ENCODE peak calls at places on chromosomes 1 and 21, in ten cellular contexts. K is CD4-positive, CD25-positive, alpha-beta regulatory T cell; G is naive thymus-derived CD4-positive, alpha-beta T cell; R is tibial artery; V is upper lobe of right lung; B is CD8-positive, alpha-beta memory T cell; O is right lobe of liver; J is small intestine; S is astrocyte; Z is A549. A is an unnamed sample. For H3K4me1, the result is how much of the 10 kb centered on the place peaks cover.

GRCh38 chr1:188237573-188238353 is 1409.0 kb downstream of the PLA2G4A start:
- DNase-seq in K (no peak), G (no peak), R (no peak), V (no peak), B (no peak), O (no peak), J (no peak), S (peak), Z (peak), A (no peak)

GRCh38 chr1:156697481-156697880 is 7.9 kb downstream of the CRABP2 start:
- DNase-seq in K (no peak), G (no peak), R (no peak), V (no peak), B (no peak), O (no peak), J (no peak), S (no peak), Z (no peak), A (no peak)

GRCh38 chr1:116855788-116856187 is 53.9 kb upstream of the PTGFRN start:
- DNase-seq in K (no peak), G (no peak), R (no peak), V (no peak), B (no peak), O (no peak), J (no peak), S (peak), Z (no peak), A (no peak)

GRCh38 chr1:39900662-39901485 is 843 bp downstream of the MYCL start:
- DNase-seq in K (no peak), G (no peak), R (peak), V (peak), B (no peak), O (peak), J (peak), S (peak), Z (no peak), A (peak)

GRCh38 chr1:32195972-32196823 is 4.2 kb upstream of the CCDC28B start:
- DNase-seq in K (peak), G (no peak), R (no peak), V (no peak), B (no peak), O (no peak), J (no peak), S (no peak), Z (no peak), A (peak)

GRCh38 chr1:205279986-205280385 is 41.6 kb downstream of the NUAK2 start:
- DNase-seq in K (peak), G (no peak), R (no peak), V (no peak), B (no peak), O (no peak), J (peak), S (no peak), Z (no peak), A (no peak)

GRCh38 chr1:112247036-112247597 is 148.9 kb upstream of the CTTNBP2NL start:
- DNase-seq in K (no peak), G (no peak), R (no peak), V (no peak), B (no peak), O (no peak), J (peak), S (no peak), Z (no peak), A (no peak)

GRCh38 chr21:44353200-44353970 is at the start of gene TRPM2:
- DNase-seq in K (peak), G (no peak), R (no peak), V (peak), B (no peak), O (peak), J (peak), S (no peak), Z (no peak), A (peak)

GRCh38 chr1:46137901-46138300 is 5.5 kb upstream of the PIK3R3 start:
- DNase-seq in K (no peak), G (no peak), R (no peak), V (no peak), B (no peak), O (no peak), J (no peak), S (peak), Z (no peak), A (no peak)

GRCh38 chr21:27462786-27463185 is 495.9 kb upstream of the ADAMTS5 start:
- DNase-seq in K (no peak), G (no peak), R (no peak), V (no peak), B (no peak), O (no peak), J (no peak), S (no peak), Z (no peak), A (no peak)

GRCh38 chr1:98210563-98210962 is 289.7 kb upstream of the DPYD start:
- DNase-seq in K (no peak), G (no peak), R (no peak), V (no peak), B (no peak), O (no peak), J (no peak), S (no peak), Z (no peak), A (no peak)

GRCh38 chr21:44059710-44060109 is 47.5 kb upstream of the PWP2 start:
- DNase-seq in K (no peak), G (no peak), R (no peak), V (no peak), B (no peak), O (no peak), J (no peak), S (no peak), Z (no peak), A (no peak)

GRCh38 chr1:146032613-146033219 is 11.2 kb upstream of the HJV start:
- DNase-seq in K (peak), G (no peak), R (no peak), V (no peak), B (no peak), O (no peak), J (peak), S (peak), Z (peak), A (no peak)

GRCh38 chr1:13699510-13699909 is 478 bp upstream of the PRDM2 start:
- DNase-seq in K (peak), G (no peak), R (no peak), V (no peak), B (no peak), O (no peak), J (peak), S (peak), Z (peak), A (no peak)

GRCh38 chr1:204885288-204885711 is 14.6 kb downstream of the NFASC start:
- DNase-seq in K (no peak), G (no peak), R (no peak), V (no peak), B (no peak), O (peak), J (peak), S (peak), Z (no peak), A (no peak)

GRCh38 chr21:46066843-46067331 is 31.0 kb upstream of the COL6A2 start:
- DNase-seq in K (no peak), G (no peak), R (peak), V (peak), B (no peak), O (no peak), J (no peak), S (peak), Z (no peak), A (no peak)

GRCh38 chr21:44520326-44521300 is 19.4 kb downstream of the KRTAP10-1 start:
- DNase-seq in K (no peak), G (no peak), R (peak), V (peak), B (no peak), O (no peak), J (no peak), S (no peak), Z (no peak), A (no peak)

GRCh38 chr1:16218014-16218673 is 5.7 kb upstream of the ARHGEF19 start:
- DNase-seq in K (no peak), G (no peak), R (no peak), V (peak), B (no peak), O (no peak), J (peak), S (no peak), Z (no peak), A (no peak)

GRCh38 chr1:108357802-108358201 is 92.3 kb upstream of the NBPF6 start:
- DNase-seq in K (no peak), G (no peak), R (no peak), V (no peak), B (no peak), O (no peak), J (no peak), S (no peak), Z (no peak), A (no peak)

GRCh38 chr21:20641251-20641650 is 357.0 kb upstream of the NCAM2 start:
- DNase-seq in K (no peak), G (no peak), R (no peak), V (no peak), B (no peak), O (no peak), J (no peak), S (no peak), Z (no peak), A (no peak)

GRCh38 chr1:245079021-245079609 is 75.7 kb upstream of the KIF26B start:
- DNase-seq in K (peak), G (no peak), R (no peak), V (no peak), B (no peak), O (no peak), J (no peak), S (peak), Z (peak), A (no peak)

GRCh38 chr1:239253032-239253431 is 133.3 kb upstream of the CHRM3 start:
- DNase-seq in K (no peak), G (no peak), R (no peak), V (no peak), B (no peak), O (no peak), J (no peak), S (peak), Z (peak), A (no peak)

GRCh38 chr1:201686709-201687455 is 142.1 kb upstream of the IPO9 start:
- DNase-seq in K (no peak), G (no peak), R (no peak), V (no peak), B (no peak), O (no peak), J (peak), S (no peak), Z (peak), A (no peak)

GRCh38 chr21:36288651-36289243 is 31.2 kb upstream of the MORC3 start:
- DNase-seq in K (peak), G (peak), R (no peak), V (no peak), B (no peak), O (no peak), J (no peak), S (peak), Z (no peak), A (peak)

GRCh38 chr1:234620786-234621468 is 10.9 kb upstream of the IRF2BP2 start:
- DNase-seq in K (no peak), G (no peak), R (no peak), V (no peak), B (no peak), O (no peak), J (no peak), S (no peak), Z (no peak), A (no peak)

GRCh38 chr1:43994794-43995790 is 3.7 kb downstream of the CCDC24 start:
- DNase-seq in K (peak), G (no peak), R (no peak), V (no peak), B (no peak), O (no peak), J (peak), S (no peak), Z (peak), A (no peak)

GRCh38 chr1:12773438-12773837 is at the start of gene PRAMEF12:
- DNase-seq in K (no peak), G (no peak), R (no peak), V (no peak), B (no peak), O (no peak), J (no peak), S (no peak), Z (no peak), A (no peak)

GRCh38 chr1:8702121-8702520 is 115.3 kb downstream of the RERE start:
- DNase-seq in K (no peak), G (no peak), R (no peak), V (peak), B (no peak), O (no peak), J (peak), S (no peak), Z (peak), A (no peak)

GRCh38 chr1:179025975-179026812 is 500 bp downstream of the FAM20B start:
- DNase-seq in K (peak), G (peak), R (peak), V (peak), B (peak), O (peak), J (peak), S (peak), Z (peak), A (peak)

GRCh38 chr1:74933500-74933899 is 200.5 kb downstream of the TYW3 start:
- DNase-seq in K (no peak), G (no peak), R (no peak), V (no peak), B (no peak), O (no peak), J (no peak), S (no peak), Z (no peak), A (no peak)

GRCh38 chr1:164610528-164611222 is 51.7 kb downstream of the PBX1 start:
- DNase-seq in K (no peak), G (no peak), R (peak), V (no peak), B (no peak), O (no peak), J (no peak), S (no peak), Z (no peak), A (no peak)

GRCh38 chr1:46421739-46422138 is 27.6 kb downstream of the FAAH start:
- DNase-seq in K (no peak), G (no peak), R (no peak), V (no peak), B (no peak), O (no peak), J (no peak), S (no peak), Z (no peak), A (no peak)

GRCh38 chr1:211924256-211924655 is 93.7 kb upstream of the LPGAT1 start:
- DNase-seq in K (no peak), G (no peak), R (no peak), V (no peak), B (no peak), O (no peak), J (no peak), S (no peak), Z (no peak), A (no peak)

GRCh38 chr1:174768949-174769348 is 230.8 kb upstream of the CACYBP start:
- DNase-seq in K (no peak), G (no peak), R (no peak), V (no peak), B (no peak), O (no peak), J (no peak), S (no peak), Z (no peak), A (no peak)

GRCh38 chr21:35338881-35339632 is 290.0 kb upstream of the RUNX1 start:
- DNase-seq in K (no peak), G (no peak), R (no peak), V (no peak), B (no peak), O (no peak), J (no peak), S (no peak), Z (no peak), A (no peak)

GRCh38 chr1:232538224-232538942 is 91.5 kb downstream of the SIPA1L2 start:
- DNase-seq in K (no peak), G (no peak), R (no peak), V (no peak), B (no peak), O (no peak), J (no peak), S (peak), Z (peak), A (no peak)

GRCh38 chr21:15000076-15000475 is 64.7 kb downstream of the NRIP1 start:
- DNase-seq in K (no peak), G (no peak), R (no peak), V (no peak), B (no peak), O (no peak), J (no peak), S (peak), Z (no peak), A (no peak)

GRCh38 chr1:203146537-203146936 is 19.0 kb downstream of the ADORA1 start:
- DNase-seq in K (no peak), G (no peak), R (no peak), V (no peak), B (no peak), O (no peak), J (no peak), S (no peak), Z (no peak), A (no peak)
- H3K4me1 ChIP-seq in K (under half), G (under half), R (under half), V (under half), B (under half), O (under half), J (under half), S (under half), Z (under half), A (under half)

GRCh38 chr21:38489729-38490128 is 8.5 kb downstream of the ERG start:
- DNase-seq in K (no peak), G (no peak), R (no peak), V (no peak), B (no peak), O (no peak), J (no peak), S (no peak), Z (no peak), A (no peak)

GRCh38 chr21:38489283-38489677 is 9.0 kb downstream of the ERG start:
- DNase-seq in K (no peak), G (no peak), R (no peak), V (no peak), B (no peak), O (no peak), J (peak), S (no peak), Z (no peak), A (no peak)

GRCh38 chr21:38492002-38492401 is 6.3 kb downstream of the ERG start:
- DNase-seq in K (no peak), G (no peak), R (no peak), V (no peak), B (no peak), O (no peak), J (no peak), S (no peak), Z (no peak), A (no peak)

GRCh38 chr21:38491536-38491935 is 6.7 kb downstream of the ERG start:
- DNase-seq in K (no peak), G (no peak), R (no peak), V (no peak), B (no peak), O (no peak), J (no peak), S (no peak), Z (no peak), A (no peak)

DNA sequence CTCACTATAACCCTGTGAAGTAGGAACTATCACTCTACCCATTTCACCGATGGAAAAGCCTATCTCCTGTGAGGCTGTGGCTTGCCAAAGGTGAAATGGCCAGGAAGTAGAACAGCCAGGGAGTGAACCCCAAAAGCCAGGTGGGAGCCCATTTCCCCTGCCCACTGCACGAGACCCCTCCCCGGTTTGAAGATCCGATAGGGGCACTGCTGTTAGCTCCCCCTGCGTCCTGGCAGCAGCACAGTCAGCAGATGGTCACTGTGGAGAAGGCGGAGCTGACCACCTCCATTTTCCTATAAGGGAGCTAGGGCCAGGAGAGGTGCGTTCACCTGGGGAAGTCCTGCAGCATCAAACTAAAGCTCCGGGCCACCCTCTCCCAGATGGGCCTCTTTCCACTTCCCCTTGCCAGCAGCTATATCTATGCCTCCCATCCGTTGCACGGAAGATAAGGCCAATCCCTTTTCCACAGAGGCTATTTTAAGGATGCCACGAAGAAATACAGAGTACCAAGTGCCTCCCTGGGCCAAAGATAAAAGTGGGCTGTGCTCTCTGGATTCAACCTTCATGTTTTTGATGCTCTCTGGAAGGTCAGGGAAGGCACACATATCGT is 7.8 kb downstream of the ERG start:
- DNase-seq in K (no peak), G (no peak), R (no peak), V (no peak), B (no peak), O (no peak), J (no peak), S (no peak), Z (no peak), A (no peak)
- H3K4me1 ChIP-seq in K (under half), G (under half), R (under half), V (under half), B (under half), O (under half), J (under half), S (under half), Z (under half), A (under half)

GRCh38 chr1:86389315-86389714 is 6.8 kb downstream of the ODF2L start:
- DNase-seq in K (peak), G (peak), R (no peak), V (no peak), B (no peak), O (no peak), J (no peak), S (no peak), Z (no peak), A (no peak)
- H3K4me1 ChIP-seq in K (under half), G (under half), R (under half), V (under half), B (under half), O (under half), J (under half), S (under half), Z (under half), A (half or more)

GRCh38 chr1:59070607-59071006 is 226.3 kb upstream of the FGGY start:
- DNase-seq in K (no peak), G (no peak), R (no peak), V (no peak), B (no peak), O (no peak), J (no peak), S (no peak), Z (no peak), A (no peak)
- H3K4me1 ChIP-seq in K (under half), G (under half), R (under half), V (under half), B (under half), O (under half), J (under half), S (under half), Z (under half), A (under half)

GRCh38 chr1:30747028-30748008 is 10.3 kb downstream of the LAPTM5 start:
- DNase-seq in K (no peak), G (no peak), R (no peak), V (no peak), B (no peak), O (no peak), J (no peak), S (no peak), Z (no peak), A (no peak)

GRCh38 chr1:30749691-30750583 is 7.6 kb downstream of the LAPTM5 start:
- DNase-seq in K (peak), G (peak), R (no peak), V (no peak), B (peak), O (no peak), J (peak), S (no peak), Z (no peak), A (peak)

GRCh38 chr1:30750751-30751291 is 6.8 kb downstream of the LAPTM5 start:
- DNase-seq in K (peak), G (no peak), R (no peak), V (no peak), B (no peak), O (no peak), J (no peak), S (no peak), Z (no peak), A (no peak)

GRCh38 chr1:30748098-30748698 is 9.4 kb downstream of the LAPTM5 start:
- DNase-seq in K (no peak), G (no peak), R (no peak), V (no peak), B (no peak), O (no peak), J (no peak), S (no peak), Z (no peak), A (no peak)

DNA sequence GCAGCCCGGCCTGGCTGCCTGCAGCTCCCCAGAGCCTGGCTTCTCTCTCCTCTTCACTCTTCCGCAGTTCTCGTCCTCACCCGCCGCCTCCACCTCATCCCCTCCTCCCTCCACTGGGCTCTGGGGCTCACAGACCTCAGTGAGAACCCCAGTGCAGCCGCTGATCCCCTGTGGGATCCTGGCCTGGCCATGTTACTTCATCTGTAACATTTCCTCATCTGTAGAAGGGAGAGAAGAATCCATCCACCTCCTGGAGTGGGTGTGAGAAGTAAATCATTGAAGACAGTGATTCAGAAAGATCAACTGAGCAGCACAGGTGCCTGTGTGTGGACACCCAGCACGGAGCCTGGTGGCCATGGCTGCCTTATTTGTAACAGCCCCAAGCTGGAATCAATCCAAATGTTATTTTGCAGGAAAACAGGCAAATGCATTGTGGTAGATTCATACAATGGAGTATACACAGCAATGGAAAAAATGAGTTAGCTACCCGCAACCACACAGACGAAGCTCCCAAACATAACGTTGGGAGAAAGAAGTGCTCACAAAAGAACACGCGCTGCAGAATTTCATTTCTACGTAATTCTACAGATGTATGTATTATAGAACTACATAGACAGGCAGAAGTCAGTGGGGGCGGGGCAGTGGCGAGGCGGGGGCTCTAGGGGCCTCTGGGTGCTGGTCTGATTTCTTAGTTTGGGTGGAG is 8.7 kb downstream of the LAPTM5 start:
- DNase-seq in K (no peak), G (no peak), R (no peak), V (no peak), B (no peak), O (no peak), J (no peak), S (no peak), Z (no peak), A (no peak)
- H3K4me1 ChIP-seq in K (half or more), G (half or more), R (under half), V (half or more), B (half or more), O (under half), J (under half), S (under half), Z (under half), A (half or more)